ENCODE peak calls at places on chromosomes 1 and 21, in seven cellular contexts. One of them, this sample, is unnamed.

GRCh38 chr1:1306070-1306660 is 1.6 kb downstream of the ACAP3 start:
- DNase-seq in psoas muscle: no peak
- DNase-seq in CD4-positive, alpha-beta T cell: no peak
- DNase-seq in GM10248: no peak
- DNase-seq in tibial nerve: no peak
- DNase-seq in left lung: no peak
- DNase-seq in AG04450: no peak
- DNase-seq in this sample: no peak

GRCh38 chr21:29349702-29350101 is 51.0 kb downstream of the BACH1 start:
- DNase-seq in AG04450: no peak
- DNase-seq in psoas muscle: no peak
- DNase-seq in CD4-positive, alpha-beta T cell: no peak
- DNase-seq in tibial nerve: no peak
- DNase-seq in GM10248: no peak
- DNase-seq in left lung: peak; percentile 60
- DNase-seq in this sample: no peak

GRCh38 chr1:201533836-201534235 is 5.1 kb upstream of the NAV1 start:
- DNase-seq in tibial nerve: no peak
- DNase-seq in psoas muscle: no peak
- DNase-seq in AG04450: no peak
- DNase-seq in CD4-positive, alpha-beta T cell: no peak
- DNase-seq in GM10248: no peak
- DNase-seq in left lung: no peak
- DNase-seq in this sample: no peak

GRCh38 chr1:1210726-1211540 is 3.0 kb downstream of the TNFRSF4 start:
- DNase-seq in GM10248: no peak
- DNase-seq in tibial nerve: no peak
- DNase-seq in left lung: no peak
- DNase-seq in AG04450: no peak
- DNase-seq in psoas muscle: peak; percentile 48
- DNase-seq in CD4-positive, alpha-beta T cell: no peak
- DNase-seq in this sample: no peak

GRCh38 chr1:112110031-112110430 is 120.6 kb upstream of the KCND3 start:
- DNase-seq in GM10248: no peak
- DNase-seq in AG04450: no peak
- DNase-seq in left lung: peak; percentile 37
- DNase-seq in tibial nerve: no peak
- DNase-seq in CD4-positive, alpha-beta T cell: no peak
- DNase-seq in psoas muscle: no peak
- DNase-seq in this sample: no peak

GRCh38 chr1:214566158-214567104 is 15.0 kb upstream of the PTPN14 start:
- DNase-seq in GM10248: no peak
- DNase-seq in psoas muscle: no peak
- DNase-seq in tibial nerve: no peak
- DNase-seq in AG04450: no peak
- DNase-seq in CD4-positive, alpha-beta T cell: no peak
- DNase-seq in left lung: no peak
- DNase-seq in this sample: no peak

GRCh38 chr1:205922806-205923205 is 20.4 kb downstream of the SLC26A9 start:
- DNase-seq in psoas muscle: no peak
- DNase-seq in GM10248: no peak
- DNase-seq in AG04450: no peak
- DNase-seq in tibial nerve: no peak
- DNase-seq in CD4-positive, alpha-beta T cell: no peak
- DNase-seq in left lung: no peak
- DNase-seq in this sample: no peak

GRCh38 chr1:225113265-225113664 is 183.8 kb downstream of the DNAH14 start:
- DNase-seq in AG04450: no peak
- DNase-seq in GM10248: no peak
- DNase-seq in left lung: no peak
- DNase-seq in CD4-positive, alpha-beta T cell: no peak
- DNase-seq in tibial nerve: no peak
- DNase-seq in psoas muscle: no peak
- DNase-seq in this sample: no peak

GRCh38 chr1:6497215-6497866 is 5.9 kb upstream of the PLEKHG5 start:
- DNase-seq in tibial nerve: no peak
- DNase-seq in AG04450: no peak
- DNase-seq in GM10248: peak; percentile 67
- DNase-seq in left lung: no peak
- DNase-seq in CD4-positive, alpha-beta T cell: peak; percentile 48
- DNase-seq in psoas muscle: no peak
- DNase-seq in this sample: peak; percentile 65

GRCh38 chr1:234988160-234988528 is 140.5 kb downstream of the TOMM20 start:
- DNase-seq in tibial nerve: no peak
- DNase-seq in psoas muscle: no peak
- DNase-seq in AG04450: no peak
- DNase-seq in GM10248: no peak
- DNase-seq in CD4-positive, alpha-beta T cell: no peak
- DNase-seq in left lung: no peak
- DNase-seq in this sample: no peak

GRCh38 chr1:25435315-25436103 is 4.8 kb downstream of the MACO1 start:
- DNase-seq in left lung: no peak
- DNase-seq in tibial nerve: no peak
- DNase-seq in psoas muscle: no peak
- DNase-seq in GM10248: peak; percentile 14
- DNase-seq in AG04450: no peak
- DNase-seq in CD4-positive, alpha-beta T cell: no peak
- DNase-seq in this sample: no peak

GRCh38 chr1:119046429-119047039 is 58.4 kb upstream of the TBX15 start:
- DNase-seq in AG04450: no peak
- DNase-seq in psoas muscle: no peak
- DNase-seq in left lung: no peak
- DNase-seq in tibial nerve: no peak
- DNase-seq in CD4-positive, alpha-beta T cell: no peak
- DNase-seq in GM10248: no peak
- DNase-seq in this sample: no peak

GRCh38 chr1:3066250-3066711 is 2.7 kb upstream of the PRDM16 start:
- DNase-seq in psoas muscle: peak; percentile 36
- DNase-seq in CD4-positive, alpha-beta T cell: no peak
- DNase-seq in left lung: peak; percentile 52
- DNase-seq in GM10248: no peak
- DNase-seq in tibial nerve: no peak
- DNase-seq in AG04450: no peak
- DNase-seq in this sample: peak; percentile 64

GRCh38 chr1:225772323-225772768 is 5.3 kb upstream of the SRP9 start:
- DNase-seq in psoas muscle: peak; percentile 89
- DNase-seq in GM10248: peak; percentile 64
- DNase-seq in CD4-positive, alpha-beta T cell: no peak
- DNase-seq in tibial nerve: peak; percentile 66
- DNase-seq in left lung: peak; percentile 85
- DNase-seq in AG04450: peak; percentile 82
- DNase-seq in this sample: peak; percentile 78

GRCh38 chr21:46005481-46005881 is 23.9 kb downstream of the COL6A1 start:
- DNase-seq in tibial nerve: no peak
- DNase-seq in left lung: no peak
- DNase-seq in GM10248: no peak
- DNase-seq in CD4-positive, alpha-beta T cell: no peak
- DNase-seq in psoas muscle: no peak
- DNase-seq in AG04450: no peak
- DNase-seq in this sample: no peak

GRCh38 chr1:220528049-220528678 is at the start of gene MARK1:
- DNase-seq in tibial nerve: peak; percentile 17
- DNase-seq in left lung: peak; percentile 57
- DNase-seq in GM10248: peak; percentile 56
- DNase-seq in AG04450: no peak
- DNase-seq in psoas muscle: peak; percentile 85
- DNase-seq in CD4-positive, alpha-beta T cell: no peak
- DNase-seq in this sample: peak; percentile 52

GRCh38 chr1:23867542-23867952 is 543 bp downstream of the FUCA1 start:
- DNase-seq in tibial nerve: no peak
- DNase-seq in GM10248: no peak
- DNase-seq in AG04450: no peak
- DNase-seq in psoas muscle: no peak
- DNase-seq in CD4-positive, alpha-beta T cell: no peak
- DNase-seq in left lung: no peak
- DNase-seq in this sample: no peak

GRCh38 chr1:152160553-152160952 is 1.5 kb upstream of the RPTN start:
- DNase-seq in GM10248: no peak
- DNase-seq in psoas muscle: no peak
- DNase-seq in CD4-positive, alpha-beta T cell: no peak
- DNase-seq in left lung: no peak
- DNase-seq in tibial nerve: no peak
- DNase-seq in AG04450: no peak
- DNase-seq in this sample: no peak

GRCh38 chr1:201383647-201384405 is 6.3 kb upstream of the TNNT2 start:
- DNase-seq in GM10248: no peak
- DNase-seq in left lung: no peak
- DNase-seq in psoas muscle: peak; percentile 71
- DNase-seq in AG04450: peak; percentile 86
- DNase-seq in CD4-positive, alpha-beta T cell: no peak
- DNase-seq in tibial nerve: no peak
- DNase-seq in this sample: no peak

GRCh38 chr1:100038401-100039306 is 68.9 kb downstream of the SLC35A3 start:
- DNase-seq in tibial nerve: peak; percentile 14
- DNase-seq in left lung: peak; percentile 68
- DNase-seq in CD4-positive, alpha-beta T cell: peak; percentile 53
- DNase-seq in AG04450: peak; percentile 16
- DNase-seq in GM10248: peak; percentile 66
- DNase-seq in psoas muscle: peak; percentile 73
- DNase-seq in this sample: peak; percentile 43

GRCh38 chr1:38003261-38004250 is 1.8 kb downstream of the FHL3 start:
- DNase-seq in tibial nerve: no peak
- DNase-seq in GM10248: no peak
- DNase-seq in AG04450: no peak
- DNase-seq in CD4-positive, alpha-beta T cell: no peak
- DNase-seq in left lung: no peak
- DNase-seq in psoas muscle: peak; percentile 93
- DNase-seq in this sample: no peak

GRCh38 chr1:243667591-243667990 is 182.5 kb downstream of the AKT3 start:
- DNase-seq in left lung: no peak
- DNase-seq in psoas muscle: no peak
- DNase-seq in GM10248: peak; percentile 18
- DNase-seq in AG04450: no peak
- DNase-seq in tibial nerve: no peak
- DNase-seq in CD4-positive, alpha-beta T cell: no peak
- DNase-seq in this sample: no peak

GRCh38 chr1:187842406-187843165 is 1013.8 kb downstream of the PLA2G4A start:
- DNase-seq in tibial nerve: no peak
- DNase-seq in psoas muscle: no peak
- DNase-seq in CD4-positive, alpha-beta T cell: no peak
- DNase-seq in left lung: no peak
- DNase-seq in AG04450: no peak
- DNase-seq in GM10248: no peak
- DNase-seq in this sample: no peak

DNA sequence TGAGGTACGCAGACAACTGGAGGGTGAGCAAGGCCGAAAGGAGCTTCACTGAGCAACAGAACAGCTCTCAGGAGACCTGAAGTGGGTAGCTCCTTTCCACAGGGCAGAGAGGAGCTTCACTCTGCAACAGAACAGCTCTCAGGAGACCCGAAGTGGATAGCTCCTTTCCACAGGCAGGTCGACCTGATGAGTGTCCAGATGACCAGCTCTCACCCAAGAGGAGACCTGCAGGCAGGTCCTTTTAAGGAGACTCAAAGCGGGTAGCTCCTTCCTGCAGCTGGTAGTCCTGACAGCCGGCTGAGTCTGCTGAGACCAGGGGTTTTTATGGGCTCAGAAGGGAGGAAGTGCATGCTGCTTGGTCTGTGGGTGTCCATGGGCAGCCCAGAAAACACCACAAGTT is 43.8 kb downstream of the ZBTB8OS start:
- DNase-seq in CD4-positive, alpha-beta T cell: no peak
- DNase-seq in GM10248: no peak
- DNase-seq in AG04450: no peak
- DNase-seq in tibial nerve: no peak
- DNase-seq in psoas muscle: no peak
- DNase-seq in left lung: no peak
- DNase-seq in this sample: no peak
- TF ChIP-seq CTCF in CD4-positive, alpha-beta T cell: no peak
- TF ChIP-seq CTCF in GM10248: no peak
- TF ChIP-seq CTCF in AG04450: no peak
- TF ChIP-seq CTCF in tibial nerve: no peak
- TF ChIP-seq CTCF in psoas muscle: no peak
- TF ChIP-seq CTCF in left lung: no peak
- TF ChIP-seq CTCF in this sample: no peak

GRCh38 chr1:36400825-36401601 is 3.3 kb upstream of the LSM10 start:
- DNase-seq in GM10248: peak; percentile 66
- DNase-seq in AG04450: no peak
- DNase-seq in CD4-positive, alpha-beta T cell: no peak
- DNase-seq in psoas muscle: peak; percentile 85
- DNase-seq in left lung: peak; percentile 88
- DNase-seq in tibial nerve: peak; percentile 40
- DNase-seq in this sample: peak; percentile 66
- TF ChIP-seq CTCF in GM10248: no peak
- TF ChIP-seq CTCF in AG04450: no peak
- TF ChIP-seq CTCF in CD4-positive, alpha-beta T cell: no peak
- TF ChIP-seq CTCF in psoas muscle: no peak
- TF ChIP-seq CTCF in left lung: no peak
- TF ChIP-seq CTCF in tibial nerve: no peak
- TF ChIP-seq CTCF in this sample: no peak

DNA sequence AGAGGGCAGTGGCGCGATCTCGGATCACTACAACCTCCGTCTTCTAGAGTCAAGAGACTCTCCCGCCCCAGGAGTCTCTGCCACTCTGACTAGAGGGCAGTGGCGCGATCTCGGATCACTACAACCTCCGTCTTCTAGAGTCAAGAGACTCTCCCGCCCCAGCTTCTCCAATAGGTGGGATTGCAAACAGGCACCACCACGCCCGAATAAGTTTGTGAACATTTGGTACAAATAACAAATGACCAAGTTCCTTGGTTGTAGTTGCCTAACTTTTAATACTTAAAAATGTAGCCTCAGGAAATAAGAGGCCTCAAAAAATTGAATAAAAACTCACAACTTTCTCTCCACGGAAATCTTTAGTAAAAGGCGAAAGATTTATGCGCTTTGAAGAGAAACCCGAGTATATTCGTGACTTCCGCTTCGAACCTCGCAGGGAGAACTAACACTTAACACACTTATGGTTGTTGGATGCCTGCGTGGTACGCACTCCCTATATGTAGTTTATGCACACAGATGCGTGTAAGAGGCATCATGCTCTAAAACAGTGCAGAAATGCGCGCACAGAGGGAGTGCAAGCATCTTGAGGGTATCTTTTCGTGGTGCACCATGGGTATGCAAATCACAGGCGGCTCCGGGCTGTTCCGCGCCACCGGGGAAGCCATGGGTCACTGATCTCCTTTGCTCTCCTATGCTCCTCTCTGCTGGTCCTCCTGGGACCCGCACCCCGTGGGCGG is 11.4 kb downstream of the BTBD19 start:
- DNase-seq in tibial nerve: peak; percentile 50
- DNase-seq in GM10248: peak; percentile 91
- DNase-seq in left lung: peak; percentile 80
- DNase-seq in AG04450: peak; percentile 89
- DNase-seq in psoas muscle: peak; percentile 91
- DNase-seq in CD4-positive, alpha-beta T cell: peak; percentile 71
- DNase-seq in this sample: peak; percentile 72
- TF ChIP-seq CTCF in tibial nerve: no peak
- TF ChIP-seq CTCF in GM10248: peak; percentile 8
- TF ChIP-seq CTCF in left lung: no peak
- TF ChIP-seq CTCF in AG04450: no peak
- TF ChIP-seq CTCF in psoas muscle: no peak
- TF ChIP-seq CTCF in CD4-positive, alpha-beta T cell: no peak
- TF ChIP-seq CTCF in this sample: peak; percentile 22

DNA sequence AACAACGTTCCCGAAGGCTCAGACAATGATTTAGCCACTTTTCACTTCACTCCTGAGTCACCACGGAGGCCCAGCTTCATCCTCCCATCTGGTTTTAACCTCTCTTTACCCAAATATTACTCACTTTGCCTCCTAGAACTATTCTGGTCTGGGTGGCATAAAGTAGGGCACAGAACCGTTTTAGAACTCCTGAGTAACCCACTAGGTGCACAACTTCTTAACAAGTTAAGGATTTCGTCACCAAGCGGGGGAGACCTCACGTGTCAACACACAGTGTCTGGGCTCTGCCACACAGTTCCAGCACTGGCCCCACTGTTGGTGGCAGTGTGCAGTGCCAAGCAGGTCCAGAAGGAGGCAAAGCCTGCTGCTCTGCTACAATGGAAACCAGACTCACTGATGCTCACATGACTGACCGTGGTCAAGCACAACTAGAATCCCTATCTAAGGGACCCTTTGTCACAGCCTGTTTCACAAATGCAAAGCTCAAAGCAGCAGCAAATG is 121.7 kb downstream of the SIPA1L2 start:
- DNase-seq in tibial nerve: no peak
- DNase-seq in left lung: no peak
- DNase-seq in AG04450: no peak
- DNase-seq in GM10248: no peak
- DNase-seq in CD4-positive, alpha-beta T cell: no peak
- DNase-seq in psoas muscle: no peak
- DNase-seq in this sample: no peak
- TF ChIP-seq CTCF in tibial nerve: no peak
- TF ChIP-seq CTCF in left lung: no peak
- TF ChIP-seq CTCF in AG04450: no peak
- TF ChIP-seq CTCF in GM10248: no peak
- TF ChIP-seq CTCF in CD4-positive, alpha-beta T cell: no peak
- TF ChIP-seq CTCF in psoas muscle: no peak
- TF ChIP-seq CTCF in this sample: no peak

This sample was measured in neural crest cell.